ENCODE peak calls at places on chromosomes 7 and 10, in six cellular contexts. A is NCI-H1417, L is KBM-7, R is anterior cingulate cortex, I is cardiac muscle cell, Z is AG04450. B is an unnamed sample.

GRCh38 chr10:123573236-123574147 is 92.7 kb upstream of the GPR26 start:
- DNase-seq in A (no peak), L (peak; percentile 45), R (no peak), I (peak; percentile 63), Z (no peak), B (peak; percentile 7)

GRCh38 chr7:116801092-116801710 is 61.2 kb upstream of the CAPZA2 start:
- DNase-seq in R (no peak), A (no peak), I (no peak), L (no peak), Z (no peak), B (peak; percentile 80)

GRCh38 chr10:98312349-98312748 is 44.4 kb upstream of the LOXL4 start:
- DNase-seq in I (no peak), L (no peak), Z (no peak), A (no peak), R (no peak), B (no peak)

GRCh38 chr10:36779238-36779846 is 346.1 kb upstream of the ANKRD30A start:
- DNase-seq in I (peak; percentile 77), R (no peak), Z (peak; percentile 64), L (peak; percentile 65), A (no peak), B (peak; percentile 91)

GRCh38 chr7:25006225-25006624 is 26.2 kb upstream of the OSBPL3 start:
- DNase-seq in L (no peak), R (no peak), Z (no peak), I (no peak), A (no peak), B (no peak)

GRCh38 chr10:86287966-86288579 is 78.5 kb downstream of the GRID1 start:
- DNase-seq in A (peak; percentile 22), Z (no peak), I (no peak), L (no peak), R (no peak), B (no peak)

GRCh38 chr10:43899224-43899959 is 250.7 kb upstream of the ZNF32 start:
- DNase-seq in I (no peak), L (no peak), A (no peak), R (no peak), Z (no peak), B (no peak)

GRCh38 chr10:26855186-26855585 is 5.6 kb downstream of the ABI1 start:
- DNase-seq in Z (no peak), L (no peak), I (no peak), A (no peak), R (no peak), B (no peak)

GRCh38 chr7:43764807-43765491 is 6.5 kb downstream of the BLVRA start:
- DNase-seq in R (no peak), I (no peak), L (no peak), Z (no peak), A (no peak), B (peak; percentile 76)

GRCh38 chr10:114603943-114604342 is 54.1 kb downstream of the ABLIM1 start:
- DNase-seq in A (no peak), L (no peak), R (no peak), Z (no peak), I (peak; percentile 61), B (peak; percentile 4)

GRCh38 chr7:67825356-67825755 is 828.7 kb downstream of the TYW1 start:
- DNase-seq in L (no peak), Z (no peak), A (no peak), R (no peak), I (no peak), B (no peak)

GRCh38 chr10:90125966-90126600 is 424.7 kb downstream of the KIF20B start:
- DNase-seq in A (no peak), I (no peak), R (no peak), Z (no peak), L (no peak), B (peak; percentile 52)

GRCh38 chr7:80809545-80809944 is 109.3 kb downstream of the SEMA3C start:
- DNase-seq in A (no peak), Z (no peak), L (no peak), I (no peak), R (no peak), B (no peak)

GRCh38 chr7:117645456-117646181 is 165.8 kb downstream of the CFTR start:
- DNase-seq in L (peak; percentile 32), A (no peak), R (no peak), Z (no peak), I (no peak), B (peak; percentile 79)

GRCh38 chr10:6894405-6894804 is 314.3 kb upstream of the PRKCQ start:
- DNase-seq in I (no peak), L (no peak), Z (no peak), A (no peak), R (no peak), B (no peak)

GRCh38 chr7:31073486-31074383 is 21.6 kb downstream of the ADCYAP1R1 start:
- DNase-seq in I (no peak), Z (no peak), L (no peak), R (no peak), A (no peak), B (no peak)

GRCh38 chr7:32890553-32891045 is 961 bp downstream of the KBTBD2 start:
- DNase-seq in A (peak; percentile 33), L (peak; percentile 64), Z (no peak), I (peak; percentile 54), R (no peak), B (peak; percentile 87)

GRCh38 chr7:69399038-69399800 is 199.1 kb upstream of the AUTS2 start:
- DNase-seq in I (no peak), A (no peak), Z (no peak), L (no peak), R (peak; percentile 36), B (peak; percentile 13)

GRCh38 chr10:102352066-102352715 is 43.3 kb upstream of the NFKB2 start:
- DNase-seq in Z (peak; percentile 20), I (peak; percentile 73), L (peak; percentile 89), R (peak; percentile 4), A (peak; percentile 21), B (peak; percentile 71)

GRCh38 chr7:151847681-151848081 is 29.2 kb downstream of the PRKAG2 start:
- DNase-seq in R (no peak), A (no peak), I (no peak), L (no peak), Z (no peak), B (peak; percentile 69)

GRCh38 chr7:128036226-128036940 is 5.1 kb upstream of the LRRC4 start:
- DNase-seq in L (no peak), R (no peak), Z (no peak), I (no peak), A (no peak), B (no peak)

GRCh38 chr7:105219771-105220160 is 169.0 kb downstream of the SRPK2 start:
- DNase-seq in A (no peak), R (no peak), I (no peak), Z (peak; percentile 18), L (no peak), B (peak; percentile 64)

GRCh38 chr7:70133291-70133690 is 535.0 kb downstream of the AUTS2 start:
- DNase-seq in L (no peak), Z (no peak), A (no peak), R (no peak), I (no peak), B (no peak)

GRCh38 chr7:105766421-105767191 is 109.8 kb downstream of the ATXN7L1 start:
- DNase-seq in R (no peak), Z (no peak), I (no peak), A (no peak), L (no peak), B (no peak)

GRCh38 chr7:157851501-157852067 is 514.8 kb downstream of the DNAJB6 start:
- DNase-seq in A (peak; percentile 84), I (peak; percentile 17), R (peak; percentile 42), Z (no peak), L (peak; percentile 19), B (peak; percentile 40)

GRCh38 chr10:97905276-97905675 is 55.6 kb downstream of the GOLGA7B start:
- DNase-seq in Z (no peak), R (no peak), I (no peak), A (no peak), L (no peak), B (no peak)

GRCh38 chr7:140330128-140330527 is 68.2 kb downstream of the SLC37A3 start:
- DNase-seq in L (no peak), Z (no peak), I (no peak), R (peak; percentile 12), A (peak; percentile 84), B (no peak)

GRCh38 chr10:6086375-6087233 is 2.2 kb upstream of the RBM17 start:
- DNase-seq in Z (peak; percentile 73), L (peak; percentile 92), A (peak; percentile 67), R (peak; percentile 72), I (peak; percentile 90), B (peak; percentile 94)